ENCODE peak calls at places on chromosomes 11 and 22, in five cellular contexts. M, A, R, N and D are unnamed samples.

GRCh38 chr11:64251986-64252837 is 882 bp downstream of the PLCB3 start:
- DNase-seq in N (no peak), R (no peak), M (no peak), A (peak), D (no peak)

GRCh38 chr22:47597041-47597440 is 834.6 kb downstream of the TBC1D22A start:
- DNase-seq in R (no peak), A (no peak), M (no peak), N (no peak), D (no peak)

GRCh38 chr11:65555693-65556231 is 2.4 kb downstream of the LTBP3 start:
- DNase-seq in N (no peak), A (peak), M (no peak), R (peak), D (no peak)

GRCh38 chr11:11931461-11932055 is 76.9 kb downstream of the DKK3 start:
- DNase-seq in R (peak), M (peak), N (no peak), A (peak), D (no peak)

GRCh38 chr22:33391298-33391697 is 333.1 kb upstream of the SYN3 start:
- DNase-seq in R (no peak), A (no peak), N (no peak), M (no peak), D (no peak)

GRCh38 chr11:9669954-9670353 is 6.1 kb downstream of the SWAP70 start:
- DNase-seq in N (no peak), R (no peak), M (no peak), A (no peak), D (no peak)

GRCh38 chr22:41197808-41198585 is 7.1 kb upstream of the L3MBTL2 start:
- DNase-seq in R (peak), A (peak), M (no peak), N (no peak), D (no peak)

GRCh38 chr11:68525930-68526329 is 65.4 kb downstream of the PPP6R3 start:
- DNase-seq in A (no peak), R (peak), N (no peak), M (peak), D (no peak)

GRCh38 chr11:10118830-10119229 is 175.2 kb downstream of the SBF2 start:
- DNase-seq in R (peak), M (no peak), A (no peak), N (no peak), D (no peak)

GRCh38 chr22:49553076-49553475 is 274.6 kb downstream of the BRD1 start:
- DNase-seq in M (no peak), R (no peak), A (no peak), N (no peak), D (no peak)

GRCh38 chr22:39092111-39092867 is 4.8 kb upstream of the APOBEC3H start:
- DNase-seq in M (no peak), A (peak), R (no peak), N (no peak), D (no peak)

GRCh38 chr11:104934594-104934993 is 33.8 kb downstream of the CASP4 start:
- DNase-seq in M (no peak), N (no peak), R (no peak), A (no peak), D (no peak)

GRCh38 chr11:112291191-112291590 is 30.5 kb upstream of the PLET1 start:
- DNase-seq in A (no peak), N (no peak), M (no peak), R (no peak), D (no peak)

GRCh38 chr22:45031629-45032403 is 22.0 kb upstream of the PHF21B start:
- DNase-seq in A (no peak), N (no peak), R (no peak), M (no peak), D (no peak)

GRCh38 chr11:92329137-92329536 is 104.5 kb downstream of the FAT3 start:
- DNase-seq in A (no peak), N (no peak), M (no peak), R (no peak), D (no peak)

GRCh38 chr11:76770642-76771445 is 12.3 kb upstream of the TSKU start:
- DNase-seq in R (peak), N (no peak), M (peak), A (peak), D (no peak)

GRCh38 chr11:126109941-126110731 is 47.5 kb upstream of the CDON start:
- DNase-seq in R (peak), N (no peak), A (no peak), M (no peak), D (no peak)

GRCh38 chr11:76455331-76455730 is 10.5 kb downstream of the EMSY start:
- DNase-seq in M (no peak), A (no peak), R (no peak), N (no peak), D (no peak)

GRCh38 chr22:48121984-48122383 is 1359.5 kb downstream of the TBC1D22A start:
- DNase-seq in A (no peak), M (no peak), N (no peak), R (no peak), D (no peak)

GRCh38 chr11:118911880-118912741 is 13.6 kb downstream of the BCL9L start:
- DNase-seq in A (no peak), M (no peak), N (no peak), R (peak), D (no peak)

GRCh38 chr11:65452806-65453490 is 30.4 kb downstream of the NEAT1 start:
- DNase-seq in M (no peak), R (peak), N (no peak), A (no peak), D (no peak)